ENCODE peak calls at places on chromosomes 6 and 20, in four cellular contexts. K is A549, F is endothelial cell of umbilical vein, S is GM12878. D is an unnamed sample.
A peak's percentile ranks its signal among the peaks of the same experiment; 100 is the strongest.

GRCh38 chr6:95087394-95088097 is 489.8 kb upstream of the MANEA start:
- DNase-seq in K (no peak), S (no peak), F (no peak), D (no peak)

GRCh38 chr6:28693751-28694443 is 168.2 kb downstream of the GPX5 start:
- DNase-seq in S (no peak), K (no peak), F (no peak), D (no peak)

GRCh38 chr20:61889659-61890058 is 176.0 kb downstream of the TAF4 start:
- DNase-seq in F (no peak), K (no peak), S (no peak), D (no peak)

GRCh38 chr20:63359164-63359934 is 1.8 kb downstream of the CHRNA4 start:
- DNase-seq in S (no peak), K (no peak), F (no peak), D (no peak)

GRCh38 chr6:167450631-167451030 is 125.7 kb downstream of the TTLL2 start:
- DNase-seq in K (no peak), S (no peak), F (no peak), D (no peak)

GRCh38 chr6:39873439-39873838 is 60.8 kb downstream of the MOCS1 start:
- DNase-seq in F (no peak), K (no peak), S (no peak), D (no peak)

GRCh38 chr20:63829943-63830820 is 882 bp downstream of the ZBTB46 start:
- DNase-seq in S (no peak), K (no peak), F (peak; percentile 30), D (peak; percentile 34)

GRCh38 chr20:16314722-16315121 is 258.5 kb downstream of the KIF16B start:
- DNase-seq in S (peak; percentile 37), K (no peak), F (no peak), D (no peak)

GRCh38 chr6:13711384-13711725 is 280 bp downstream of the RANBP9 start:
- DNase-seq in S (no peak), F (no peak), K (no peak), D (peak; percentile 90)

GRCh38 chr6:53119349-53119748 is 29.3 kb downstream of the GCM1 start:
- DNase-seq in S (no peak), K (peak; percentile 4), F (no peak), D (no peak)

GRCh38 chr20:20362774-20363435 is 5.0 kb upstream of the INSM1 start:
- DNase-seq in K (no peak), F (no peak), S (no peak), D (peak; percentile 31)

GRCh38 chr6:53119772-53120409 is 28.8 kb downstream of the GCM1 start:
- DNase-seq in K (peak; percentile 17), S (no peak), F (no peak), D (no peak)

DNA sequence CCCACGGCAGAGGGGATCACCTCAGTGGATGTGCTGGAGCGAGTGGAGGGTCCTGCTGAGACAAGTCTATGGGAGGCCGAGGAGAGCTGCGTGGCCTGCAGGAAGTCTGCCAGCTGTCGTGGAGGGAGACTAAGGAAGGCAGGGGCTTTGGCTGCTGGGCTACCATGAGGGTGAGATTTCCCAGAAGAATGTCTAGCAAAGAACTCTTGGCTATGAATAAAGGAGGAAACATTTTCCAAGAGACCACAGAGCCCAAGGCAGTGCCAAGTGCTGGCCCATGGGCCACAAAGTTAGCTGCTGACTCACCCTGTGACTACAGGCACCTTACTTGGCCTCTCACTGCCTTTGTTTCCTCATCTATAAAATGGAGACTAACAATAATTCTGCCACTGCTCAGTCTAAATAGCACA is 73.4 kb downstream of the PRDM1 start:
- DNase-seq in F (no peak), S (no peak), K (no peak), D (no peak)
- TF ChIP-seq MYC in F (no peak), S (no peak), K (no peak), D (no peak)

GRCh38 chr6:5412017-5412416 is 150.7 kb downstream of the FARS2 start:
- DNase-seq in K (no peak), S (no peak), F (no peak), D (no peak)

GRCh38 chr6:5412663-5413062 is 151.3 kb downstream of the FARS2 start:
- DNase-seq in F (no peak), K (no peak), S (no peak), D (no peak)

GRCh38 chr6:5411414-5411813 is 150.1 kb downstream of the FARS2 start:
- DNase-seq in S (no peak), F (peak; percentile 51), K (no peak), D (no peak)

GRCh38 chr6:5416250-5416649 is 154.9 kb downstream of the FARS2 start:
- DNase-seq in F (no peak), S (no peak), K (no peak), D (no peak)
- TF ChIP-seq MAX in F (no peak), S (no peak), K (no peak), D (no peak)

GRCh38 chr6:90288404-90288803 is 8.2 kb downstream of the BACH2 start:
- DNase-seq in F (no peak), S (no peak), K (no peak), D (peak; percentile 18)

GRCh38 chr6:90284745-90285481 is 11.7 kb downstream of the BACH2 start:
- DNase-seq in S (peak; percentile 76), K (no peak), F (peak; percentile 87), D (peak; percentile 65)

GRCh38 chr6:90286884-90287488 is 9.7 kb downstream of the BACH2 start:
- DNase-seq in F (peak; percentile 27), K (peak; percentile 25), S (no peak), D (peak; percentile 63)

GRCh38 chr6:90285611-90286381 is 10.8 kb downstream of the BACH2 start:
- DNase-seq in K (peak; percentile 38), S (peak; percentile 71), F (peak; percentile 90), D (peak; percentile 87)

GRCh38 chr6:90284236-90284744 is 12.4 kb downstream of the BACH2 start:
- DNase-seq in S (no peak), F (peak; percentile 90), K (peak; percentile 62), D (peak; percentile 85)
- TF ChIP-seq CTCF in S (no peak), F (peak; percentile 25), K (no peak), D (no peak)

GRCh38 chr6:24439858-24440539 is 37.3 kb downstream of the MRS2 start:
- DNase-seq in F (no peak), S (no peak), K (no peak), D (no peak)

GRCh38 chr6:24440897-24441598 is 38.3 kb downstream of the MRS2 start:
- DNase-seq in K (no peak), F (no peak), S (no peak), D (no peak)

GRCh38 chr6:24441599-24441904 is 38.8 kb downstream of the MRS2 start:
- DNase-seq in F (no peak), K (no peak), S (no peak), D (no peak)

GRCh38 chr6:24432611-24433010 is 29.9 kb downstream of the MRS2 start:
- DNase-seq in S (no peak), F (no peak), K (no peak), D (no peak)

GRCh38 chr6:24436979-24437378 is 34.2 kb downstream of the MRS2 start:
- DNase-seq in K (no peak), F (no peak), S (no peak), D (no peak)
- TF ChIP-seq MYC in K (no peak), F (no peak), S (no peak), D (no peak)

DNA sequence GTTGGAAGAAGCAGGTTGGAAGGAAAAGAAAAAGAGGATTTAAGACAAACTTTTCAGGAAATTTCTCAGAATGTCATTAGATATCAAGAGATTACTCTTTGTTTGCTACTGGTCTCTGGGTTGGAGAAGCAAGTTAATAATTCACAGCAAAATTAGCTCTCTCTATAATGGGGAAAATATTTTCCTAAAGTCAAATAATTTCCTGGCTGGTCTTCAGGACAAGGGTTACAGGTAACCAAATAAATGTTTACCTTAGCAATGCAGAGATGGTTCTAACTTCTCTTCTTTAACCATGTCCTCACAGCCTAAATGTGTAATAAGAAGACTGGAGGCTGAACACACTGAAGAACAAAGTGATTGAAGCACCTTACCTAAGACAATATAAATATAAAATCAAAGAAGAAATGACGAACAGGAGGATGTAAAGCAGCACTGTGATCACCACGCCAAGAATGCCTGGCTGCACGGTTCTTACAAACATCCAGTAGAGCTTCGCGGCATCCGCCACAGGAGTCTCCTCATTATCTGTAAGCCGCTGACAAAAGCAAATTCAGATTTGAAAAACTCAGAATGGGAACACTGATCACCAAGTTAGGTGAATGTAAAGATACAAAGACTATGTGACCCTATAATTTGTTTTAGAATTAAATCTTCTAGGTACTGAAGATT is 717.5 kb downstream of the TFAP2A start:
- DNase-seq in K (no peak), F (no peak), S (no peak), D (no peak)
- TF ChIP-seq MAX in K (no peak), F (no peak), S (no peak), D (no peak)

GRCh38 chr6:129370268-129370916 is 339.6 kb downstream of the ARHGAP18 start:
- DNase-seq in S (no peak), K (peak; percentile 1), F (peak; percentile 65), D (peak; percentile 47)
- TF ChIP-seq CTCF in S (peak; percentile 60), K (peak; percentile 64), F (peak; percentile 42), D (peak; percentile 67)

DNA sequence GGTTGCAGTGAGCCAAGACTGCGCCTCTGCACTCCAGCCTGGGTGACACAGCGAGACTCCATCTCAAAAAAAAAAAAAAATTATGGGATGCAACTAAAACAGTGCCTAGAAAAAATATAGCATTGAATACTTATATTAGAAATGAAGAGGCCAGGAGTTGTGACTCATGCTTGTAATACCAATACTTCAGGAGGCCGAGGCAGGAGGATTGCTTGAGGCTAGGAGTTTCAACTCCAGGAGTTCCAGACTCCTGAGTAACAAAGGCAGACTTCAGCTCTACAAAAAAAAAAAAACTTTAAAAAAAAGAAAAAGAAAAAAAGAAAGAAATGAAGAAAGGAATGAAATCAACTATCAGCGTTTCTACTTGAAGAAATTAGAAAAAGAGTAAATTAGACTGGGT is 17.1 kb upstream of the GJA1 start:
- DNase-seq in F (no peak), S (no peak), K (no peak), D (no peak)
- TF ChIP-seq MYC in F (no peak), S (no peak), K (no peak), D (no peak)

GRCh38 chr6:109091314-109092009 is 3.2 kb downstream of the SESN1 start:
- DNase-seq in F (no peak), K (no peak), S (no peak), D (no peak)
- TF ChIP-seq MAX in F (no peak), K (no peak), S (no peak), D (no peak)

GRCh38 chr20:23349338-23350006 is 1.1 kb upstream of the NXT1 start:
- DNase-seq in F (no peak), K (peak; percentile 68), S (no peak), D (no peak)
- TF ChIP-seq CTCF in F (peak; percentile 19), K (peak; percentile 68), S (peak; percentile 32), D (peak; percentile 39)

DNA sequence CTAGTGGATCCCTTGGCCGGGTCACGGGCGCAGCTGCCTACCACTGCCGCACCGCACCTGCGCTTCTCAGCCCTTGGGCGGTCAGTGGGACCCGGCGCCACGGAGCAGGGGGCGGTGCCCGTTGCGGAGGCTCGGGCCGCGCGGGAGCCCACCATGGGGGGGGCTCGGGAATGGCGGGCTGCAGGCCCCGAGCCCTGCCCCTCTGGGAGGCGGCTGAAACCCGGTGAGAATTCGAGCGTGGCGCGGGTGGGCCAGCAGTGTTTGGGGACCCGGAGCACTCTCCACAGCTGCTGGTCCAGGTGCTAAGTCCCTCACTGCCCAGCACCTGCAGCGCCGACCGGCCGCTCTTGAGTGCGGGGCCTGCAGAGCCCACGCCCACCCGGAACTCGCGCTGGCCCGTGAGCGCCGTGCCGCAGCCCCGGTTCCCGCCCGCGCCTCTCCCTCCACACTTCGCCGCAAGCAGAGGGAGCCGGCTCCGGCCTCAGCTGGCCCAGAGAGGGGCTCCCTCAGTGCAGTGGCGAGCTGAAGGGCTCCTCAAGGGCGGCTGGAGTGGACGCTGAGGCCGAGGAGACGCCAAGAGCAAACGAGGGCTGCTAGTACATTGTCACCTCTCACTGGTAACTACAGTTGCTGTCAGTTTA is 120.5 kb upstream of the TMEM170B start:
- DNase-seq in K (no peak), F (no peak), S (no peak), D (no peak)
- TF ChIP-seq MYC in K (no peak), F (no peak), S (no peak), D (no peak)